ENCODE peak calls at places on chromosomes 11 and 22, in seven cellular contexts. One of them, this sample, is unnamed. For H3K4me1, the result is how much of the 10 kb centered on the place peaks cover.

GRCh38 chr11:8721740-8722139 is 39.1 kb downstream of the RPL27A start:
- DNase-seq in heart right ventricle: no peak
- DNase-seq in endodermal cell: peak
- DNase-seq in neural progenitor cell: peak
- DNase-seq in HepG2: no peak
- DNase-seq in HCT116: no peak
- DNase-seq in tibial nerve: no peak
- DNase-seq in this sample: no peak

GRCh38 chr22:24007253-24008021 is 2.2 kb upstream of the GSTT4 start:
- DNase-seq in heart right ventricle: no peak
- DNase-seq in endodermal cell: no peak
- DNase-seq in neural progenitor cell: no peak
- DNase-seq in HepG2: no peak
- DNase-seq in HCT116: no peak
- DNase-seq in tibial nerve: no peak
- DNase-seq in this sample: no peak

GRCh38 chr11:124917115-124917637 is 1.9 kb upstream of the HEPN1 start:
- DNase-seq in heart right ventricle: no peak
- DNase-seq in endodermal cell: no peak
- DNase-seq in neural progenitor cell: no peak
- DNase-seq in HepG2: peak
- DNase-seq in HCT116: no peak
- DNase-seq in tibial nerve: no peak
- DNase-seq in this sample: no peak

GRCh38 chr11:126113963-126114362 is 51.3 kb upstream of the CDON start:
- DNase-seq in heart right ventricle: no peak
- DNase-seq in endodermal cell: no peak
- DNase-seq in neural progenitor cell: no peak
- DNase-seq in HepG2: no peak
- DNase-seq in HCT116: no peak
- DNase-seq in tibial nerve: no peak
- DNase-seq in this sample: no peak

GRCh38 chr11:64459016-64459415 is 100.1 kb downstream of the RPS6KA4 start:
- DNase-seq in heart right ventricle: no peak
- DNase-seq in endodermal cell: no peak
- DNase-seq in neural progenitor cell: no peak
- DNase-seq in HepG2: no peak
- DNase-seq in HCT116: no peak
- DNase-seq in tibial nerve: no peak
- DNase-seq in this sample: no peak

GRCh38 chr22:30602049-30602448 is 4.9 kb upstream of the TCN2 start:
- DNase-seq in heart right ventricle: no peak
- DNase-seq in endodermal cell: peak
- DNase-seq in neural progenitor cell: peak
- DNase-seq in HepG2: peak
- DNase-seq in HCT116: peak
- DNase-seq in tibial nerve: no peak
- DNase-seq in this sample: no peak

GRCh38 chr11:73359930-73360742 is 16.1 kb upstream of the RELT start:
- DNase-seq in heart right ventricle: no peak
- DNase-seq in endodermal cell: peak
- DNase-seq in neural progenitor cell: peak
- DNase-seq in HepG2: peak
- DNase-seq in HCT116: no peak
- DNase-seq in tibial nerve: no peak
- DNase-seq in this sample: no peak

GRCh38 chr22:27990879-27991278 is 71.8 kb upstream of the PITPNB start:
- DNase-seq in heart right ventricle: peak
- DNase-seq in endodermal cell: peak
- DNase-seq in neural progenitor cell: peak
- DNase-seq in HepG2: peak
- DNase-seq in HCT116: peak
- DNase-seq in tibial nerve: peak
- DNase-seq in this sample: peak

GRCh38 chr11:72232260-72233055 is 7.9 kb downstream of the INPPL1 start:
- DNase-seq in heart right ventricle: no peak
- DNase-seq in endodermal cell: peak
- DNase-seq in neural progenitor cell: no peak
- DNase-seq in HepG2: no peak
- DNase-seq in HCT116: no peak
- DNase-seq in tibial nerve: no peak
- DNase-seq in this sample: no peak

GRCh38 chr11:9738126-9738525 is 74.2 kb downstream of the SWAP70 start:
- DNase-seq in heart right ventricle: no peak
- DNase-seq in endodermal cell: no peak
- DNase-seq in neural progenitor cell: no peak
- DNase-seq in HepG2: no peak
- DNase-seq in HCT116: no peak
- DNase-seq in tibial nerve: no peak
- DNase-seq in this sample: no peak

GRCh38 chr22:38230108-38230825 is 28.5 kb downstream of the MAFF start:
- DNase-seq in heart right ventricle: peak
- DNase-seq in endodermal cell: peak
- DNase-seq in neural progenitor cell: peak
- DNase-seq in HepG2: peak
- DNase-seq in HCT116: no peak
- DNase-seq in tibial nerve: no peak
- DNase-seq in this sample: peak

GRCh38 chr22:24040946-24041345 is 29.8 kb downstream of the CABIN1 start:
- DNase-seq in heart right ventricle: no peak
- DNase-seq in endodermal cell: peak
- DNase-seq in neural progenitor cell: no peak
- DNase-seq in HepG2: no peak
- DNase-seq in HCT116: no peak
- DNase-seq in tibial nerve: no peak
- DNase-seq in this sample: no peak

GRCh38 chr22:47355388-47355725 is 592.9 kb downstream of the TBC1D22A start:
- DNase-seq in heart right ventricle: no peak
- DNase-seq in endodermal cell: peak
- DNase-seq in neural progenitor cell: no peak
- DNase-seq in HepG2: no peak
- DNase-seq in HCT116: no peak
- DNase-seq in tibial nerve: no peak
- DNase-seq in this sample: no peak

GRCh38 chr22:38352436-38352835 is 35.2 kb upstream of the CSNK1E start:
- DNase-seq in heart right ventricle: no peak
- DNase-seq in endodermal cell: no peak
- DNase-seq in neural progenitor cell: no peak
- DNase-seq in HepG2: no peak
- DNase-seq in HCT116: no peak
- DNase-seq in tibial nerve: no peak
- DNase-seq in this sample: no peak

GRCh38 chr11:129267716-129268115 is 75.6 kb upstream of the ARHGAP32 start:
- DNase-seq in heart right ventricle: no peak
- DNase-seq in endodermal cell: no peak
- DNase-seq in neural progenitor cell: no peak
- DNase-seq in HepG2: no peak
- DNase-seq in HCT116: no peak
- DNase-seq in tibial nerve: no peak
- DNase-seq in this sample: no peak

GRCh38 chr11:568306-569259 is 7.7 kb upstream of the PHRF1 start:
- DNase-seq in heart right ventricle: peak
- DNase-seq in endodermal cell: peak
- DNase-seq in neural progenitor cell: peak
- DNase-seq in HepG2: peak
- DNase-seq in HCT116: peak
- DNase-seq in tibial nerve: peak
- DNase-seq in this sample: peak

GRCh38 chr11:8831861-8832260 is 79.1 kb upstream of the AKIP1 start:
- DNase-seq in heart right ventricle: no peak
- DNase-seq in endodermal cell: no peak
- DNase-seq in neural progenitor cell: no peak
- DNase-seq in HepG2: no peak
- DNase-seq in HCT116: no peak
- DNase-seq in tibial nerve: no peak
- DNase-seq in this sample: no peak

GRCh38 chr11:134277176-134278001 is 1.2 kb downstream of the GLB1L3 start:
- DNase-seq in heart right ventricle: no peak
- DNase-seq in endodermal cell: peak
- DNase-seq in neural progenitor cell: peak
- DNase-seq in HepG2: no peak
- DNase-seq in HCT116: no peak
- DNase-seq in tibial nerve: no peak
- DNase-seq in this sample: no peak

GRCh38 chr11:134276396-134277175 is 407 bp downstream of the GLB1L3 start:
- DNase-seq in heart right ventricle: no peak
- DNase-seq in endodermal cell: peak
- DNase-seq in neural progenitor cell: peak
- DNase-seq in HepG2: no peak
- DNase-seq in HCT116: no peak
- DNase-seq in tibial nerve: no peak
- DNase-seq in this sample: no peak

GRCh38 chr11:134275534-134276395 is at the start of gene GLB1L3:
- DNase-seq in heart right ventricle: no peak
- DNase-seq in endodermal cell: peak
- DNase-seq in neural progenitor cell: peak
- DNase-seq in HepG2: no peak
- DNase-seq in HCT116: no peak
- DNase-seq in tibial nerve: no peak
- DNase-seq in this sample: no peak

GRCh38 chr11:134273317-134273712 is 2.9 kb upstream of the GLB1L3 start:
- DNase-seq in heart right ventricle: no peak
- DNase-seq in endodermal cell: no peak
- DNase-seq in neural progenitor cell: no peak
- DNase-seq in HepG2: no peak
- DNase-seq in HCT116: no peak
- DNase-seq in tibial nerve: no peak
- DNase-seq in this sample: no peak

GRCh38 chr11:134275188-134275533 is 1.0 kb upstream of the GLB1L3 start:
- DNase-seq in heart right ventricle: no peak
- DNase-seq in endodermal cell: no peak
- DNase-seq in neural progenitor cell: no peak
- DNase-seq in HepG2: no peak
- DNase-seq in HCT116: no peak
- DNase-seq in tibial nerve: no peak
- DNase-seq in this sample: no peak
- H3K4me3 ChIP-seq in heart right ventricle: peak
- H3K4me3 ChIP-seq in endodermal cell: peak
- H3K4me3 ChIP-seq in neural progenitor cell: peak
- H3K4me3 ChIP-seq in HepG2: no peak
- H3K4me3 ChIP-seq in HCT116: no peak
- H3K4me3 ChIP-seq in tibial nerve: no peak
- H3K4me3 ChIP-seq in this sample: no peak

DNA sequence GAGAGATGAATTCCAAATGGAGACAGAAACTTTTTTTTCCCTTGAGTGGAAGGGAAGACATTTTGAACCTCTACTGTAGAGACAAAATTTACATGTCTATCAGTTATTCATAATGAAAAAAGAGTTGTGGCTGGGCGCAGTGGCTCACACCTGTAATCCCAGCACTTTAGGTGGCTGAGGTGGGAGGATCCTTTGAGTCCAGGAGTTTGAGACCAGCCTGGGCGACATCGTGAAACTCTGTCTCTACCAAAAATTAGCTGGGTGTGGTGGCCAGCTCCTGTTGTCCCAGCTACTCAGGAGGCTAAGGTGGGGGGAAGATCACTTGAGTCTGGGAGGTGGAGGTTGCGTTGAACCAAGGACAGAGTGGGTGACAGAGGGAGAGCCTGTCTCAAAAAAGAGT is 4.1 kb downstream of the EED start:
- DNase-seq in heart right ventricle: no peak
- DNase-seq in endodermal cell: peak
- DNase-seq in neural progenitor cell: no peak
- DNase-seq in HepG2: no peak
- DNase-seq in HCT116: no peak
- DNase-seq in tibial nerve: no peak
- DNase-seq in this sample: no peak
- H3K4me1 ChIP-seq in heart right ventricle: under half
- H3K4me1 ChIP-seq in endodermal cell: under half
- H3K4me1 ChIP-seq in neural progenitor cell: under half
- H3K4me1 ChIP-seq in HepG2: under half
- H3K4me1 ChIP-seq in HCT116: under half
- H3K4me1 ChIP-seq in tibial nerve: under half
- H3K4me1 ChIP-seq in this sample: under half

GRCh38 chr22:29345932-29346331 is 30.4 kb upstream of the RASL10A start:
- DNase-seq in heart right ventricle: no peak
- DNase-seq in endodermal cell: no peak
- DNase-seq in neural progenitor cell: no peak
- DNase-seq in HepG2: no peak
- DNase-seq in HCT116: no peak
- DNase-seq in tibial nerve: no peak
- DNase-seq in this sample: no peak
- H3K27ac ChIP-seq in heart right ventricle: no peak
- H3K27ac ChIP-seq in endodermal cell: no peak
- H3K27ac ChIP-seq in neural progenitor cell: peak
- H3K27ac ChIP-seq in HepG2: no peak
- H3K27ac ChIP-seq in HCT116: no peak
- H3K27ac ChIP-seq in tibial nerve: peak
- H3K27ac ChIP-seq in this sample: no peak

DNA sequence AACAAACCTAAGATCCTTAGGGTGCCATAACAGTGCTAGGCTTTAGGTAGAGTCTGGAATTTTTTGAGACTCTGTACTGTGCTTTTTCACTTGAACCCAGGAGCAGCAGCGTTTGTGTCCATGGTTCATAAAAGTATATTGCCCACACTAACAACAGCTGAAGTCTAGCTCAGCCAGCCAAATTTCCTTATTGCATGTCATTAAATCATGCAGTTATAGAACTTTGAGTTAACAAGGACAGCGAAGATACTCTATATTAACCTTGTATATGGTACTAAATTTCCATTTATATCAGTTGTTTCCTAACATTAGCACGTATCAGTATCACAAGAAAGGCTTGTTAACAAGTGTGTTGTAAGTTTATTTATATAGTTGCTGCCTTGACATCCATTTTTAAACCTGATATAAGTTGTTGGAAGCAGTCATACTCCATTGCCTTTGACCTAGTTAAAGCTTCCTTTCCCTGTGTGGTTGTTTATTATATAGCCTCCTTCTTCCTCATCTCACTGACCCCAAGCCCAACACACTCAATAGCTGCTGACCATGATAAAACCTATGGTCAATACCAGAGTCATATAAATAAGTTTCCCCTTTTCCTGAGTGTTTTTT is 46.7 kb downstream of the NXPE2 start:
- DNase-seq in heart right ventricle: no peak
- DNase-seq in endodermal cell: no peak
- DNase-seq in neural progenitor cell: no peak
- DNase-seq in HepG2: no peak
- DNase-seq in HCT116: no peak
- DNase-seq in tibial nerve: no peak
- DNase-seq in this sample: no peak
- H3K4me3 ChIP-seq in heart right ventricle: no peak
- H3K4me3 ChIP-seq in endodermal cell: no peak
- H3K4me3 ChIP-seq in neural progenitor cell: no peak
- H3K4me3 ChIP-seq in HepG2: no peak
- H3K4me3 ChIP-seq in HCT116: no peak
- H3K4me3 ChIP-seq in tibial nerve: no peak
- H3K4me3 ChIP-seq in this sample: no peak